ENCODE peak calls at places on chromosomes 12 and 14, in seven cellular contexts. H, L, O, I, J, B and U are unnamed samples.

GRCh38 chr12:19969476-19969875 is 398.9 kb upstream of the PDE3A start:
- DNase-seq in H (no peak), L (no peak), O (no peak), J (no peak), I (no peak), B (no peak), U (no peak)

GRCh38 chr12:100138048-100138907 is 4.4 kb downstream of the BLTP3B start:
- DNase-seq in B (peak), H (peak), L (no peak), O (no peak), J (no peak), I (peak), U (no peak)

GRCh38 chr14:105006831-105007592 is 13.9 kb downstream of the CDCA4 start:
- DNase-seq in J (no peak), L (no peak), I (no peak), B (no peak), H (no peak), O (no peak), U (no peak)

GRCh38 chr14:73058923-73059311 is 583 bp downstream of the RBM25 start:
- DNase-seq in H (peak), L (no peak), B (peak), O (no peak), I (peak), J (peak), U (peak)

GRCh38 chr14:100691395-100692025 is 35.2 kb upstream of the DLK1 start:
- DNase-seq in L (peak), J (no peak), I (no peak), O (no peak), B (no peak), H (no peak), U (no peak)

GRCh38 chr12:131620520-131620919 is 90.4 kb upstream of the SFSWAP start:
- DNase-seq in I (no peak), B (no peak), L (no peak), J (no peak), H (no peak), O (no peak), U (no peak)

GRCh38 chr12:6788972-6789905 is at the start of gene CD4:
- DNase-seq in O (peak), J (peak), B (no peak), L (no peak), I (no peak), H (no peak), U (no peak)

GRCh38 chr14:68877993-68878575 is 85.2 kb upstream of the ZFP36L1 start:
- DNase-seq in O (no peak), J (no peak), H (no peak), B (no peak), I (no peak), L (no peak), U (no peak)

GRCh38 chr12:119681953-119682352 is 14.0 kb downstream of the PRKAB1 start:
- DNase-seq in I (no peak), B (no peak), O (peak), H (no peak), J (no peak), L (no peak), U (no peak)

GRCh38 chr14:30655124-30655523 is 33.0 kb downstream of the SCFD1 start:
- DNase-seq in B (no peak), H (peak), I (peak), J (no peak), L (no peak), O (no peak), U (no peak)

GRCh38 chr12:50505386-50505827 is 622 bp downstream of the DIP2B start:
- DNase-seq in B (peak), L (no peak), H (peak), O (peak), J (peak), I (no peak), U (no peak)

GRCh38 chr12:82857911-82858533 is 171.3 kb downstream of the TMTC2 start:
- DNase-seq in J (no peak), H (no peak), I (peak), B (no peak), L (no peak), O (no peak), U (no peak)

GRCh38 chr14:105881021-105881930 is 354.9 kb downstream of the TMEM121 start:
- DNase-seq in L (no peak), H (no peak), B (no peak), J (no peak), I (no peak), O (peak), U (no peak)

GRCh38 chr14:50773632-50774541 is 57.1 kb downstream of the NIN start:
- DNase-seq in I (peak), B (peak), O (no peak), L (no peak), J (peak), H (peak), U (no peak)

GRCh38 chr12:13223176-13223806 is 26.8 kb downstream of the EMP1 start:
- DNase-seq in H (peak), I (peak), B (peak), L (no peak), J (no peak), O (no peak), U (no peak)

GRCh38 chr12:96044017-96044985 is 8.9 kb upstream of the LTA4H start:
- DNase-seq in B (peak), I (peak), J (no peak), O (no peak), H (peak), L (no peak), U (no peak)

GRCh38 chr12:123076604-123077297 is 74.1 kb downstream of the PITPNM2 start:
- DNase-seq in J (no peak), H (no peak), B (no peak), O (no peak), I (peak), L (no peak), U (no peak)

GRCh38 chr14:21039585-21040369 is 2.4 kb upstream of the RNASE7 start:
- DNase-seq in O (no peak), J (no peak), L (no peak), B (peak), H (peak), I (peak), U (no peak)

GRCh38 chr12:28963554-28963953 is 185.5 kb upstream of the FAR2 start:
- DNase-seq in L (no peak), O (no peak), J (no peak), H (peak), I (peak), B (peak), U (no peak)

GRCh38 chr12:98544741-98545140 is 29.4 kb downstream of the TMPO start:
- DNase-seq in B (peak), I (peak), O (no peak), H (peak), J (no peak), L (no peak), U (no peak)

GRCh38 chr12:68487721-68488309 is 122.9 kb upstream of the RAP1B start:
- DNase-seq in L (no peak), B (no peak), J (no peak), O (no peak), I (no peak), H (no peak), U (no peak)

GRCh38 chr12:78210894-78211302 is 380.2 kb downstream of the NAV3 start:
- DNase-seq in H (peak), B (peak), L (peak), I (peak), O (no peak), J (no peak), U (peak)

GRCh38 chr14:94031161-94031875 is 5.2 kb downstream of the OTUB2 start:
- DNase-seq in B (no peak), L (no peak), I (no peak), J (no peak), H (no peak), O (no peak), U (no peak)

GRCh38 chr12:132433641-132434395 is 56.1 kb upstream of the FBRSL1 start:
- DNase-seq in J (no peak), B (no peak), O (no peak), I (no peak), L (no peak), H (no peak), U (no peak)

GRCh38 chr14:75970989-75971388 is 10.8 kb downstream of the TGFB3 start:
- DNase-seq in B (no peak), I (no peak), H (no peak), O (no peak), L (no peak), J (no peak), U (no peak)

GRCh38 chr14:72291908-72292688 is 359.9 kb downstream of the RGS6 start:
- DNase-seq in H (peak), L (peak), J (peak), O (no peak), I (peak), B (peak), U (no peak)

GRCh38 chr12:13170892-13171490 is 25.5 kb upstream of the EMP1 start:
- DNase-seq in I (no peak), H (no peak), L (no peak), B (peak), J (no peak), O (no peak), U (no peak)

GRCh38 chr12:6996040-6996441 is 22.2 kb downstream of the LPCAT3 start:
- DNase-seq in L (no peak), H (peak), B (peak), I (peak), O (no peak), J (no peak), U (no peak)

GRCh38 chr12:32777159-32777558 is 21.5 kb upstream of the YARS2 start:
- DNase-seq in L (no peak), B (no peak), I (peak), O (no peak), J (no peak), H (no peak), U (no peak)

GRCh38 chr12:87687362-87687761 is 341.8 kb downstream of the C12orf50 start:
- DNase-seq in H (peak), O (no peak), B (peak), J (no peak), I (peak), L (no peak), U (peak)

GRCh38 chr12:32181498-32182175 is 75.0 kb downstream of the BICD1 start:
- DNase-seq in H (no peak), O (no peak), J (no peak), B (peak), L (no peak), I (no peak), U (no peak)

GRCh38 chr12:89936631-89937030 is 228.0 kb upstream of the ATP2B1 start:
- DNase-seq in H (no peak), J (no peak), L (no peak), O (no peak), B (no peak), I (no peak), U (no peak)

GRCh38 chr14:100577986-100578431 is 9.2 kb downstream of the BEGAIN start:
- DNase-seq in I (no peak), O (peak), H (no peak), B (no peak), J (no peak), L (no peak), U (no peak)

GRCh38 chr14:59484611-59485174 is 376 bp downstream of the JKAMP start:
- DNase-seq in B (peak), L (no peak), I (peak), H (peak), J (no peak), O (no peak), U (no peak)

GRCh38 chr14:61320806-61321384 is 484 bp upstream of the PRKCH start:
- DNase-seq in H (no peak), L (no peak), O (no peak), B (no peak), J (peak), I (no peak), U (no peak)

GRCh38 chr14:103716091-103716801 is 636 bp downstream of the ZFYVE21 start:
- DNase-seq in H (no peak), L (no peak), I (peak), B (peak), J (no peak), O (peak), U (no peak)

GRCh38 chr12:119672194-119672593 is 4.3 kb downstream of the PRKAB1 start:
- DNase-seq in O (no peak), H (no peak), I (no peak), L (no peak), B (no peak), J (no peak), U (no peak)

GRCh38 chr14:89422181-89422951 is 5.3 kb upstream of the FOXN3 start:
- DNase-seq in H (no peak), J (peak), I (no peak), B (no peak), L (no peak), O (no peak), U (peak)

GRCh38 chr12:125889742-125890141 is 824.5 kb downstream of the AACS start:
- DNase-seq in B (no peak), L (no peak), I (no peak), J (no peak), H (no peak), O (no peak), U (no peak)

GRCh38 chr12:75613981-75614380 is 102.6 kb upstream of the KRR1 start:
- DNase-seq in J (no peak), L (no peak), H (no peak), O (no peak), I (no peak), B (peak), U (no peak)
- H3K4me3 ChIP-seq in J (no peak), L (no peak), H (no peak), O (no peak), I (no peak), B (no peak), U (no peak)

DNA sequence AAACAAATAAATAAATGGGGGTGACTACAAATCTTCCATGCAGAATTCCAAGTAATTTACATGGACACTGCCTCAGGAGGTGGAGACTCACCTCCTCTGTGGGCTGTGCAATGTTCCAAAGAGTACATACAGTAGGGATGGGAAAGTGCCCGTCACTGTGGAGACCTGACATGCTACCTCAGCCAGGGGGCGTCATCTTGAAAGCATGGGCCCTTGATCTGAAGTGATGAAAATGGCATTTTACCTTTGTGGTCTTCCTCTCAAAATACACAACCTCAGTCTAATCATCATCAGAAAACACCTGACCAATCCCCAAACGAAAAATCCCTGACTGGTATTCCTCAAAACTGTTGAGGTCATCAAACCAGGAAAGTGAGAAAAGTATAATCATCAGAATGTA is 48.4 kb downstream of the ANAPC7 start:
- DNase-seq in O (no peak), B (no peak), I (peak), J (no peak), L (no peak), H (no peak), U (no peak)
- TF ChIP-seq CTCF in O (no peak), B (peak), I (peak), J (no peak), L (peak), H (peak), U (peak)

GRCh38 chr12:53048033-53048779 is 1.7 kb upstream of the TNS2 start:
- DNase-seq in J (no peak), O (peak), H (peak), I (no peak), L (no peak), B (peak), U (no peak)
- H3K4me3 ChIP-seq in J (no peak), O (peak), H (peak), I (peak), L (no peak), B (peak), U (peak)

DNA sequence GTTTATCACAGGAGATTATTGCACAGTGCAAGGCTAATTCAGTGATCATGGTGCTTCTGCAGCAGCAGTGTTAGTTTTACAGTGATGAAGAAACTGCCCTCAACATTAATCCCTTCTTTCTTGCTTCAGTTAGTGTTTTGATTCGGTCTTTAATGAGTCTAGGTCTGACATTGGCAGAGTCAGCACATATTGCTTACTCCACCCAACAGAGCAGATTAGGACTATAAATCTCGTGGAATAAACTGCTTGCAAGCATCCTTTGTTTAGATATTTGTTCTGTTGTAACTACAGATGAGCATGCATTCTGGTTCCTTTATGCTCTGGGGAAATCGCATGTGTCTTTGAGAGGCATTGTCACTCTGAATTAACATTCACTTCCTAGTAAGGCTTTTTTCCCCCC is 86.4 kb upstream of the SSTR1 start:
- DNase-seq in B (peak), I (no peak), L (no peak), J (no peak), H (no peak), O (no peak), U (no peak)
- TF ChIP-seq CTCF in B (no peak), I (no peak), L (no peak), J (no peak), H (no peak), O (no peak), U (no peak)

DNA sequence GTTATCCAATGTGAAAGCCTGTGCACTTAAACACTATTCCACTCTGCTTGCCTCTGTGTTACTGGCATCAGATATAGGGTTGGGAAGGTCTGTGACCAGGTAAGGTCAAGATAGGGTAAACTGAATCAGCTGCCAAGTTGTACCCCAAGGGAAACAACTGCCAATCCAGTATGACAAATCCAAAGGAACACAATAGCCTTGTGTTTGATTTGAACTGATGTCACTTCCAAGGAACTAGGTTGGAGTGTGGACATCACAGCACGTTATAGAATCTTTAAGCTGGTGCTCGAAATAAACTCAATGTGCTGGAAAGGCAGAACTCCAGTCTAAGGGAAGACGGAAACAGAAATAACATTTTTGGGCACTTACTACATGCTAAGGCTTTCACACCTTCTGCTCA is 223.4 kb upstream of the BTG1 start:
- DNase-seq in J (no peak), I (no peak), O (no peak), L (no peak), H (no peak), B (no peak), U (no peak)
- H3K4me3 ChIP-seq in J (no peak), I (no peak), O (no peak), L (no peak), H (no peak), B (no peak), U (no peak)